ENCODE peak calls at places on chromosomes 6 and 20, in eight cellular contexts. Y is brain microvascular endothelial cell, B is lung, A is IMR-90, K is SJSA1, S is cardiac fibroblast, R is ovary, G is breast epithelium. U is an unnamed sample.

GRCh38 chr6:56671651-56672461 is 29.2 kb upstream of the DST start:
- DNase-seq in G (no peak), R (peak; percentile 31), A (no peak), B (no peak), S (no peak), Y (no peak), K (no peak), U (no peak)

GRCh38 chr20:6692566-6693168 is 74.8 kb upstream of the BMP2 start:
- DNase-seq in B (no peak), S (no peak), G (no peak), A (no peak), K (no peak), R (no peak), Y (no peak), U (no peak)

GRCh38 chr6:90739339-90739738 is 152.5 kb upstream of the MAP3K7 start:
- DNase-seq in Y (no peak), S (no peak), B (no peak), K (no peak), G (no peak), R (no peak), A (no peak), U (no peak)

GRCh38 chr20:5127204-5127858 is 523 bp downstream of the CDS2 start:
- DNase-seq in K (peak; percentile 33), G (peak; percentile 55), A (peak; percentile 56), S (peak; percentile 54), Y (no peak), B (peak; percentile 52), R (peak; percentile 52), U (peak; percentile 68)

GRCh38 chr6:13190391-13190790 is 137.9 kb downstream of the TBC1D7 start:
- DNase-seq in A (no peak), B (no peak), Y (no peak), G (no peak), R (no peak), S (no peak), K (no peak), U (no peak)

GRCh38 chr6:159533568-159533967 is 159.5 kb downstream of the SOD2 start:
- DNase-seq in G (no peak), B (no peak), S (no peak), R (no peak), A (peak; percentile 3), K (peak; percentile 25), Y (no peak), U (no peak)

GRCh38 chr20:61953789-61954125 is 111.9 kb downstream of the TAF4 start:
- DNase-seq in B (no peak), K (no peak), A (no peak), Y (no peak), S (no peak), G (no peak), R (no peak), U (no peak)

GRCh38 chr20:237479-237878 is 10.4 kb downstream of the DEFB129 start:
- DNase-seq in S (no peak), K (no peak), G (no peak), R (no peak), B (peak; percentile 42), A (peak; percentile 5), Y (no peak), U (no peak)

GRCh38 chr20:4369798-4370124 is 351.9 kb upstream of the PRND start:
- DNase-seq in B (no peak), K (no peak), R (no peak), A (no peak), G (no peak), S (peak; percentile 8), Y (no peak), U (no peak)

GRCh38 chr20:37294262-37294981 is 5.0 kb downstream of the MANBAL start:
- DNase-seq in S (peak; percentile 81), K (no peak), A (peak; percentile 77), G (no peak), R (no peak), B (no peak), Y (peak; percentile 73), U (no peak)

GRCh38 chr6:23454090-23454998 is 671.7 kb upstream of the NRSN1 start:
- DNase-seq in G (no peak), Y (peak; percentile 4), S (peak; percentile 35), R (no peak), A (peak; percentile 75), B (no peak), K (no peak), U (no peak)

GRCh38 chr6:131561925-131562707 is 10.9 kb upstream of the ARG1 start:
- DNase-seq in S (no peak), K (no peak), A (no peak), G (no peak), R (no peak), Y (no peak), B (no peak), U (no peak)

GRCh38 chr20:64038579-64039292 is 2.8 kb downstream of the C20orf204 start:
- DNase-seq in A (peak; percentile 67), R (peak; percentile 61), Y (peak; percentile 18), K (peak; percentile 77), S (peak; percentile 65), B (peak; percentile 67), G (peak; percentile 72), U (peak; percentile 87)

GRCh38 chr6:39791311-39791710 is 865 bp upstream of the DAAM2 start:
- DNase-seq in Y (no peak), B (peak; percentile 35), K (no peak), G (no peak), R (no peak), S (peak; percentile 48), A (no peak), U (no peak)

GRCh38 chr20:62744761-62745160 is 36.1 kb downstream of the NTSR1 start:
- DNase-seq in B (no peak), R (no peak), G (peak; percentile 15), Y (no peak), A (no peak), S (no peak), K (no peak), U (no peak)

GRCh38 chr6:137076277-137077068 is 31.7 kb upstream of the IL20RA start:
- DNase-seq in B (peak; percentile 75), G (peak; percentile 67), A (peak; percentile 50), R (peak; percentile 66), K (peak; percentile 34), S (peak; percentile 76), Y (peak; percentile 63), U (peak; percentile 65)

DNA sequence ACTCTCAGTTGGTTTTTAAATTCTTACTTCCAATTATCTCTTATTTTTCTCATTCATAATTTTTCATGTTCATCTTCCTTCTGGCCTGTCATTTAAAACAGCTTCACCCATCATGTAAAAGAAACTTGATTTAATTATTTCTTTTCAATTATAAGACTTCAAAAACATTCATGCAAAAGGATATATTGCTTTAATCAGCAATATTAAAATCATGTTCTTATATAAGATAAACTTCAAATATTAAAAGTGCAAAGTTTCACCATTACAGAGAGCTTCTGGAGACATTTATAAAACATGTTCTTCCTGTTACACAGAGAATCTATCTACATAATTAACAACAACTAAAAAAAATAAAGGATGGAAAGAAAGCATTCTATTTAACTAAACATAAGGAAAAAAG is 396.7 kb upstream of the RUNX2 start:
- DNase-seq in B (no peak), S (no peak), G (no peak), Y (no peak), K (no peak), R (no peak), A (no peak), U (no peak)
- H3K4me3 ChIP-seq in B (no peak overlapping the region), S (no peak overlapping the region), G (no peak overlapping the region), Y (no peak overlapping the region), K (no peak overlapping the region), R (no peak overlapping the region), A (no peak overlapping the region), U (no peak overlapping the region)

GRCh38 chr6:30724906-30725667 is 4.9 kb downstream of the TUBB start:
- DNase-seq in Y (no peak), R (no peak), A (peak; percentile 16), G (no peak), S (peak; percentile 39), B (no peak), K (peak; percentile 43), U (no peak)
- H3K4me3 ChIP-seq in Y (peak overlapping the region; percentile 10), R (no peak overlapping the region), A (no peak overlapping the region), G (no peak overlapping the region), S (peak overlapping the region; percentile 10), B (no peak overlapping the region), K (no peak overlapping the region), U (no peak overlapping the region)

DNA sequence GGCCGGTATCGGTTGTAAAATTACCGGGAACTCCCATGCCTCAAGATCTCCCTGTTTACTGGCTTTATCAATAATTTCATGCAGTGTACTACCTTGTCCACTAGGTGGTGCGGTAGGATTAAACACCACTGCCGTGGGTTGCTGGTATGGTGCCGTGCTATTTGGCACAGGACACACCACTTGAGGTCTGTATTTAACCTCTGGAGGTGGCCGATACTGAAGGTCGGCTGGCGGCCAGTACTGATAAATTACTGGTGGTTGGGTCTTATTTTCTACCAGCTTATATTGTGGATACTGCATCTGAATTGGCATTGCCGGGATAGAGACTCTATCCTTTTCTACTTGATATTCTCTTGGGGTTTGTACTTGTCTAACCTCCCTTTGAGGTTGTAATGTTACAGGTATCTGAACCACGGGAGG is 14.3 kb upstream of the PTCRA start:
- DNase-seq in K (peak; percentile 77), B (peak; percentile 89), G (peak; percentile 75), Y (peak; percentile 78), S (peak; percentile 90), A (peak; percentile 80), R (peak; percentile 80), U (peak; percentile 77)
- H3K4me3 ChIP-seq in K (no peak overlapping the region), B (no peak overlapping the region), G (no peak overlapping the region), Y (no peak overlapping the region), S (no peak overlapping the region), A (no peak overlapping the region), R (no peak overlapping the region), U (no peak overlapping the region)

GRCh38 chr20:23049933-23050838 is 714 bp upstream of the THBD start:
- DNase-seq in K (peak; percentile 69), S (peak; percentile 62), A (no peak), R (peak; percentile 47), B (peak; percentile 67), Y (peak; percentile 19), G (peak; percentile 65), U (peak; percentile 57)
- H3K4me3 ChIP-seq in K (peak overlapping the region; percentile 39), S (peak overlapping the region; percentile 51), A (peak overlapping the region; percentile 31), R (peak overlapping the region; percentile 36), B (peak overlapping the region; percentile 27), Y (peak overlapping the region; percentile 65), G (peak overlapping the region; percentile 57), U (peak overlapping the region; percentile 75)

DNA sequence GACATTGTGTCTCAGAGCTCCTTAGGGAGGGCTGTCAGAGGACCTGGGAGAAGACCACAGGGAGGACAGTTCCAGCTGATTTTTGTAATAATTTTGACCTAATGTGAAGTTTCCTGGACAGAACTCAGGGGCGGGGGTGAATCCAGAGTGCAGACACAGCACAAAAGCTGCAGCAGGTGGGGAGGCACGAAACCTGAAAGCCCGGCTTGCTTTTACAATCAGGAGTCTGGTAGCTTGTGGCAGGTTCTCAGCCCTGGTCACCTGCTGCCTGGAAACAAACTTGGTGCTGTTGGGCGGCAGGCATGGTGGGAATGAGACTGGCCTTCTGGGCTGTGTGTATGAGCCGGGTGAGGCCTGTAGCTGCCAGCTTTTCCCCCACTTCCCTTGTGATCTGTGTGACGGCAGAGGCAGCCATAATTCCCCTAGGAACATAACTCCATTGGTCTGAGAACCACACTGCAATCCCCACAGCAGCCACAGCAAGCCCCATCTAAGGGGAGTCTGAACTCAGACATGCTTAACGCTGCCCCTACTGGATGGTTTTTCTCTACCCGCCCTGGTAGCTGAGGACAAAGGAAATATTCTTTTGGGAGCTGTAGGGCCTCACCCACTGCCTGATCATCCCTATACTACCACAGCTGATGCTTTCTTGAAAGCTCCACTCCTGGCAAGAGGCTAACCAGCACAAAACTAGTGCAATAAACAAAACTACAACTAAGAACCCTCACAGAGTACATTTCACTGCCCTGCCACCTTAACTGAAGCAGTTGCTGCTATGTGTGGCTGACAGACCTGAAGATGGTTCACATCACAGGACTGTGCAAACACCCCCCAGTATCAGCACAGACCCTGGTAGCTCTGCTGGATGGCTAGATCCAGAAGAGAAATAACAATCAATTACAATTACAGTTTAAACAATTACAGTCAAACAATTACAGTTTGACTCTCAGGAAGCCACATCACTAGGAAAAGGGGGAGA is 1055.1 kb upstream of the GJE1 start:
- DNase-seq in G (no peak), K (no peak), R (peak; percentile 16), B (no peak), A (no peak), S (peak; percentile 33), Y (peak; percentile 7), U (peak; percentile 7)
- H3K4me3 ChIP-seq in G (no peak overlapping the region), K (no peak overlapping the region), R (no peak overlapping the region), B (no peak overlapping the region), A (no peak overlapping the region), S (no peak overlapping the region), Y (no peak overlapping the region), U (no peak overlapping the region)

U was measured in PC-9.